ENCODE peak calls at places on chromosomes 13 and 19, in five cellular contexts. One of them, this sample, is unnamed.

GRCh38 chr13:62846302-62846701 is 1430.7 kb upstream of the PCDH20 start:
- DNase-seq in IMR-90: peak; percentile 62
- DNase-seq in endothelial cell of umbilical vein: peak; percentile 1
- DNase-seq in Peyer's patch: no peak
- DNase-seq in transverse colon: no peak
- DNase-seq in this sample: no peak

GRCh38 chr13:112892759-112893569 is 76.0 kb upstream of the MCF2L start:
- DNase-seq in transverse colon: peak; percentile 52
- DNase-seq in IMR-90: no peak
- DNase-seq in Peyer's patch: no peak
- DNase-seq in endothelial cell of umbilical vein: peak; percentile 34
- DNase-seq in this sample: peak; percentile 61

GRCh38 chr13:38045278-38046048 is 175.9 kb upstream of the TRPC4 start:
- DNase-seq in Peyer's patch: no peak
- DNase-seq in endothelial cell of umbilical vein: peak; percentile 40
- DNase-seq in transverse colon: no peak
- DNase-seq in IMR-90: peak; percentile 33
- DNase-seq in this sample: no peak

GRCh38 chr13:20505405-20506366 is 20.0 kb downstream of the CRYL1 start:
- DNase-seq in transverse colon: no peak
- DNase-seq in endothelial cell of umbilical vein: peak; percentile 60
- DNase-seq in IMR-90: no peak
- DNase-seq in Peyer's patch: no peak
- DNase-seq in this sample: no peak

GRCh38 chr13:105377452-105377851 is 1158.0 kb downstream of the EFNB2 start:
- DNase-seq in endothelial cell of umbilical vein: no peak
- DNase-seq in IMR-90: no peak
- DNase-seq in Peyer's patch: no peak
- DNase-seq in transverse colon: no peak
- DNase-seq in this sample: no peak

GRCh38 chr13:97001641-97002040 is 7.4 kb upstream of the OXGR1 start:
- DNase-seq in IMR-90: no peak
- DNase-seq in transverse colon: peak; percentile 17
- DNase-seq in Peyer's patch: no peak
- DNase-seq in endothelial cell of umbilical vein: no peak
- DNase-seq in this sample: no peak

GRCh38 chr13:28922341-28922740 is 102.2 kb downstream of the MTUS2 start:
- DNase-seq in transverse colon: no peak
- DNase-seq in endothelial cell of umbilical vein: no peak
- DNase-seq in Peyer's patch: no peak
- DNase-seq in IMR-90: no peak
- DNase-seq in this sample: no peak

GRCh38 chr19:18366027-18366435 is 19.9 kb upstream of the GDF15 start:
- DNase-seq in transverse colon: no peak
- DNase-seq in Peyer's patch: no peak
- DNase-seq in endothelial cell of umbilical vein: peak; percentile 13
- DNase-seq in IMR-90: no peak
- DNase-seq in this sample: no peak

GRCh38 chr13:106691861-106692260 is 123.9 kb upstream of the ARGLU1 start:
- DNase-seq in endothelial cell of umbilical vein: no peak
- DNase-seq in IMR-90: no peak
- DNase-seq in Peyer's patch: no peak
- DNase-seq in transverse colon: no peak
- DNase-seq in this sample: no peak

GRCh38 chr13:44425041-44425814 is 51.6 kb downstream of the SERP2 start:
- DNase-seq in Peyer's patch: no peak
- DNase-seq in transverse colon: no peak
- DNase-seq in IMR-90: no peak
- DNase-seq in endothelial cell of umbilical vein: peak; percentile 20
- DNase-seq in this sample: no peak

GRCh38 chr13:21218351-21219043 is 42.0 kb downstream of the MRPL57 start:
- DNase-seq in Peyer's patch: no peak
- DNase-seq in endothelial cell of umbilical vein: no peak
- DNase-seq in IMR-90: no peak
- DNase-seq in transverse colon: no peak
- DNase-seq in this sample: no peak

GRCh38 chr13:30745917-30746686 is 10.8 kb downstream of the ALOX5AP start:
- DNase-seq in IMR-90: no peak
- DNase-seq in transverse colon: peak; percentile 54
- DNase-seq in Peyer's patch: peak; percentile 60
- DNase-seq in endothelial cell of umbilical vein: peak; percentile 81
- DNase-seq in this sample: no peak

GRCh38 chr13:108214511-108215383 is 589 bp downstream of the LIG4 start:
- DNase-seq in IMR-90: no peak
- DNase-seq in endothelial cell of umbilical vein: no peak
- DNase-seq in Peyer's patch: no peak
- DNase-seq in transverse colon: no peak
- DNase-seq in this sample: no peak
- TF ChIP-seq POLR2A in IMR-90: no peak
- TF ChIP-seq POLR2A in endothelial cell of umbilical vein: no peak
- TF ChIP-seq POLR2A in Peyer's patch: no peak
- TF ChIP-seq POLR2A in transverse colon: no peak
- TF ChIP-seq POLR2A in this sample: no peak

GRCh38 chr19:48152552-48152951 is 17.6 kb downstream of the LIG1 start:
- DNase-seq in Peyer's patch: peak; percentile 61
- DNase-seq in IMR-90: peak; percentile 75
- DNase-seq in transverse colon: peak; percentile 64
- DNase-seq in endothelial cell of umbilical vein: peak; percentile 98
- DNase-seq in this sample: peak; percentile 59
- TF ChIP-seq CTCF in Peyer's patch: peak; percentile 89
- TF ChIP-seq CTCF in IMR-90: peak; percentile 82
- TF ChIP-seq CTCF in transverse colon: peak; percentile 92
- TF ChIP-seq CTCF in endothelial cell of umbilical vein: peak; percentile 67
- TF ChIP-seq CTCF in this sample: no peak

GRCh38 chr19:1173160-1173844 is 766 bp downstream of the SBNO2 start:
- DNase-seq in transverse colon: no peak
- DNase-seq in IMR-90: no peak
- DNase-seq in Peyer's patch: no peak
- DNase-seq in endothelial cell of umbilical vein: no peak
- DNase-seq in this sample: no peak

GRCh38 chr19:1173845-1174809 is at the start of gene SBNO2:
- DNase-seq in Peyer's patch: peak; percentile 96
- DNase-seq in IMR-90: peak; percentile 80
- DNase-seq in endothelial cell of umbilical vein: peak; percentile 89
- DNase-seq in transverse colon: peak; percentile 95
- DNase-seq in this sample: peak; percentile 95

GRCh38 chr19:1171755-1172352 is 2.2 kb downstream of the SBNO2 start:
- DNase-seq in Peyer's patch: no peak
- DNase-seq in endothelial cell of umbilical vein: no peak
- DNase-seq in transverse colon: no peak
- DNase-seq in IMR-90: no peak
- DNase-seq in this sample: peak; percentile 32

GRCh38 chr19:1170938-1171754 is 2.9 kb downstream of the SBNO2 start:
- DNase-seq in transverse colon: no peak
- DNase-seq in Peyer's patch: peak; percentile 48
- DNase-seq in IMR-90: no peak
- DNase-seq in endothelial cell of umbilical vein: no peak
- DNase-seq in this sample: no peak

DNA sequence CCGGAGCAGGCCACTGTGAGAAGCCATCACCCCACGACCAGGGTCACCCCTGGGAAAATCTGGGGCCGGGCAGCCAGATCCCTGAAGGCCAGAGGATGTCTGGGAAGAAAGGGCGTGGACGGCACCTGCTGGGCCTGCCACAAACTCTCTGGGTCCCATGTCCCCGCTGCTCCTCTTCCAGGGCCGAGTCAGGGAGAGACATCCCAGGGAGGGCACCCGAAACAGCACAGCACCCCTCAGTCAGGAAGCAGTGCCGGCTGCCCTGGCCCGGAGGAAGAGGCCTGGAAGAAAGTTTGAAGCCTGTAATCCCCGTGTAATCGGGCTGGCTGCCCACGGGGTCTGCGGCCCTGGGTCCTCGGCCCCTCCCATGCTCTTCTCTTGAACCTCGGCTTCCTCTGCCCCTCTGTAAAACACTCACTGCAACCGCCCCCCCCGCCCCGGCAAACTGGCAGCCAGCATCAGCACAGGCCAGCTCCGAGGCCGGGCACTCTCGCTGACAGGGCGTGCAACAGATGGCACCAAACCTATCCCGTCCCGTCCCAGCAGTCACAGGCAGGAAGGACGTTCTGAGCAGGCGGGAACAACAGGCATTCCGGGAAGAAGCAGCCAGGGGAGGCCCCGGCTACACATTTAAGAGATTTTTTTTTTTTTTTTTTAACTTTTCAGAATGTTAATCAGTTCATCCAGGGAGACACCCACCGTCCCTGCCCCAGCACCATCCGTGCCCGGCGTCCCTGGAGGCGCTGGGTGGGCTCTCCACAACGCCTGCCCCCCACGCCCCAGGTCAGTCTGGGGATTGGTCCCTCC is 1.5 kb downstream of the SBNO2 start:
- DNase-seq in transverse colon: peak; percentile 76
- DNase-seq in Peyer's patch: peak; percentile 73
- DNase-seq in IMR-90: peak; percentile 48
- DNase-seq in endothelial cell of umbilical vein: peak; percentile 30
- DNase-seq in this sample: peak; percentile 63
- TF ChIP-seq POLR2A in transverse colon: peak; percentile 44
- TF ChIP-seq POLR2A in Peyer's patch: peak; percentile 11
- TF ChIP-seq POLR2A in IMR-90: peak; percentile 26
- TF ChIP-seq POLR2A in endothelial cell of umbilical vein: no peak
- TF ChIP-seq POLR2A in this sample: no peak

DNA sequence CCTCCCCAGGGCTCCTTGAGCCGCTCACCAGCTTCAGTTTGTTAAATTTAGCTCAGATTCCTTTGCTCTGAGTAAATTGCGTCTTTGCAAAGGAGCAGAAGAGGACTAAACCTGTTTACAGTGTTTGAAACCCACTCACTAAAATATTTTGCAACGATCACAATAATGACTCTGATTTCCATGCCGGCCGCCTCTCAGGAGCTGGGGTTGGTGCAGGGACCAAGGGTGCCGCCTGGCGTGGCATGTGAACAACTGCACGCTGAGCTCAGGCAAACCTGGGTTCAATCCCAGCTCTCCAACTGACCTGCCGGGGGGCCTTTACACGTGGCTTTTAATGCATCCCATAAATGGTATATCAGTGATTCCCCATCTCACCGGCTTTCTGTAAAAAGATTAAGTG is 68.7 kb upstream of the CACNA1A start:
- DNase-seq in transverse colon: no peak
- DNase-seq in IMR-90: peak; percentile 39
- DNase-seq in Peyer's patch: no peak
- DNase-seq in endothelial cell of umbilical vein: no peak
- DNase-seq in this sample: no peak
- TF ChIP-seq CTCF in transverse colon: no peak
- TF ChIP-seq CTCF in IMR-90: peak; percentile 40
- TF ChIP-seq CTCF in Peyer's patch: no peak
- TF ChIP-seq CTCF in endothelial cell of umbilical vein: peak; percentile 34
- TF ChIP-seq CTCF in this sample: no peak

GRCh38 chr19:15307169-15307568 is 25.2 kb downstream of the BRD4 start:
- DNase-seq in transverse colon: no peak
- DNase-seq in Peyer's patch: no peak
- DNase-seq in IMR-90: no peak
- DNase-seq in endothelial cell of umbilical vein: no peak
- DNase-seq in this sample: no peak
- TF ChIP-seq POLR2A in transverse colon: no peak
- TF ChIP-seq POLR2A in Peyer's patch: no peak
- TF ChIP-seq POLR2A in IMR-90: no peak
- TF ChIP-seq POLR2A in endothelial cell of umbilical vein: no peak
- TF ChIP-seq POLR2A in this sample: no peak

GRCh38 chr13:42985312-42986175 is 6.5 kb downstream of the EPSTI1 start:
- DNase-seq in IMR-90: no peak
- DNase-seq in Peyer's patch: peak; percentile 73
- DNase-seq in endothelial cell of umbilical vein: no peak
- DNase-seq in transverse colon: peak; percentile 81
- DNase-seq in this sample: peak; percentile 46

GRCh38 chr13:42977219-42977659 is 14.8 kb downstream of the EPSTI1 start:
- DNase-seq in transverse colon: no peak
- DNase-seq in endothelial cell of umbilical vein: no peak
- DNase-seq in Peyer's patch: no peak
- DNase-seq in IMR-90: no peak
- DNase-seq in this sample: no peak

GRCh38 chr13:42981853-42982252 is 10.2 kb downstream of the EPSTI1 start:
- DNase-seq in IMR-90: no peak
- DNase-seq in endothelial cell of umbilical vein: no peak
- DNase-seq in Peyer's patch: no peak
- DNase-seq in transverse colon: no peak
- DNase-seq in this sample: no peak

GRCh38 chr13:42984691-42985090 is 7.3 kb downstream of the EPSTI1 start:
- DNase-seq in IMR-90: no peak
- DNase-seq in transverse colon: no peak
- DNase-seq in endothelial cell of umbilical vein: no peak
- DNase-seq in Peyer's patch: no peak
- DNase-seq in this sample: no peak

DNA sequence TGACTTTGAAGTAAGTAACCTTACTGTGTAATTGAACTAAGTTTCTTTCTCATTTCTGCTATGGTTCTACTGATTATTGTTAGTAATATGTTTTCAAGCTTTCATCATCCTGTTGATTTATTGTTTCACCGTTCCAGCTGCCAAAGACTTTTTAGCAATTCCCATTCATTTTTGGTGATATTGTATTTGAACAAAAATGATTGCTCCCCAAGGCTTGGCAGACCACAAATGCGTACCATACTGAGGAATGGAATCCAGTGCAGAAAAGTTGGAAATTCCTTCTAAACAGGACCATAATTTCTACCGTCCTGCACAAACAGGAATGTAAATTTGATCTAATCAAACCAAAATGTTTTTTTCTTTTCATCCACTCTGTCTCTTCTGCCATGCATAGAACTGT is 10.7 kb downstream of the EPSTI1 start:
- DNase-seq in transverse colon: no peak
- DNase-seq in Peyer's patch: no peak
- DNase-seq in endothelial cell of umbilical vein: no peak
- DNase-seq in IMR-90: peak; percentile 54
- DNase-seq in this sample: no peak
- TF ChIP-seq CTCF in transverse colon: no peak
- TF ChIP-seq CTCF in Peyer's patch: no peak
- TF ChIP-seq CTCF in endothelial cell of umbilical vein: no peak
- TF ChIP-seq CTCF in IMR-90: no peak
- TF ChIP-seq CTCF in this sample: no peak

DNA sequence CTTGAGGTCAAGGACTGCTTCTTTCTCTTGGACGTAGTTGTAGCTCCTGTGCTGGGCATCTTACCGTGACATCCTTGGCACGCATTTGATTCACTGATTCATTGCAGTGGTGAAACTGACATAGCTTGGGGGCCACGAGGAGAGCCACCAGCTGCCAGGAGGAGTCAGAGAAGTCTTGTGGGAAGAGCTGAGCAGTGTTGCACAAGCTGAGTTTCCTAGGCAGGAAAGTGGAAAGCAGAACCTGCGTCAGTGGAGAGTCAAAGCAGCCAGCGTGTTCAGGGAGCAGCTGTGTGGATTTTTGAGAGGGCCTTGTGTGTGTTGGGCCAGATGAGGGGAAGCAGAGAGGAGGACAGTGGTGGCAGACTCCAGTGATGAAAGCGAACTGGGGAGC is 5.3 kb upstream of the GPR183 start:
- DNase-seq in transverse colon: peak; percentile 45
- DNase-seq in endothelial cell of umbilical vein: no peak
- DNase-seq in Peyer's patch: no peak
- DNase-seq in IMR-90: peak; percentile 39
- DNase-seq in this sample: no peak
- TF ChIP-seq POLR2A in transverse colon: peak; percentile 49
- TF ChIP-seq POLR2A in endothelial cell of umbilical vein: no peak
- TF ChIP-seq POLR2A in Peyer's patch: no peak
- TF ChIP-seq POLR2A in IMR-90: no peak
- TF ChIP-seq POLR2A in this sample: no peak

GRCh38 chr13:39273953-39274352 is 235.7 kb downstream of the NHLRC3 start:
- DNase-seq in Peyer's patch: no peak
- DNase-seq in transverse colon: peak; percentile 17
- DNase-seq in endothelial cell of umbilical vein: peak; percentile 17
- DNase-seq in IMR-90: no peak
- DNase-seq in this sample: peak; percentile 33
- TF ChIP-seq CTCF in Peyer's patch: no peak
- TF ChIP-seq CTCF in transverse colon: peak; percentile 29
- TF ChIP-seq CTCF in endothelial cell of umbilical vein: no peak
- TF ChIP-seq CTCF in IMR-90: peak; percentile 26
- TF ChIP-seq CTCF in this sample: no peak

GRCh38 chr19:58400916-58401824 is 5.7 kb downstream of the RNF225 start:
- DNase-seq in transverse colon: peak; percentile 99
- DNase-seq in Peyer's patch: peak; percentile 99
- DNase-seq in endothelial cell of umbilical vein: peak; percentile 100
- DNase-seq in IMR-90: peak; percentile 99
- DNase-seq in this sample: peak; percentile 100
- TF ChIP-seq POLR2A in transverse colon: peak; percentile 82
- TF ChIP-seq POLR2A in Peyer's patch: peak; percentile 53
- TF ChIP-seq POLR2A in endothelial cell of umbilical vein: peak; percentile 22
- TF ChIP-seq POLR2A in IMR-90: peak; percentile 89
- TF ChIP-seq POLR2A in this sample: no peak